ENCODE peak calls at places on chromosomes 13 and 19, in seven cellular contexts. T, P, J, M, N, Z and G are unnamed samples.

GRCh38 chr19:50500060-50500752 is 10.8 kb downstream of the JOSD2 start:
- DNase-seq in J (no peak), T (no peak), N (no peak), M (no peak), P (no peak), Z (no peak), G (no peak)

GRCh38 chr19:35231956-35232746 is 3.6 kb upstream of the FAM187B start:
- DNase-seq in Z (peak; percentile 68), M (no peak), N (no peak), P (no peak), T (no peak), J (no peak), G (no peak)

GRCh38 chr13:113874579-113875428 is 10.9 kb upstream of the GAS6 start:
- DNase-seq in N (no peak), Z (peak; percentile 80), M (no peak), J (no peak), P (no peak), T (no peak), G (no peak)

GRCh38 chr19:33804021-33804799 is 7.5 kb downstream of the KCTD15 start:
- DNase-seq in T (no peak), N (no peak), P (peak; percentile 50), M (peak; percentile 79), Z (no peak), J (no peak), G (no peak)

GRCh38 chr19:45079063-45079910 is at the start of gene GEMIN7:
- DNase-seq in P (peak; percentile 68), N (peak; percentile 70), M (peak; percentile 59), T (peak; percentile 34), Z (peak; percentile 93), J (peak; percentile 79), G (peak; percentile 29)

GRCh38 chr19:33497151-33497777 is 24.3 kb downstream of the PEPD start:
- DNase-seq in N (no peak), M (no peak), P (no peak), J (no peak), Z (no peak), T (no peak), G (no peak)

GRCh38 chr13:40596484-40596883 is 70.0 kb downstream of the FOXO1 start:
- DNase-seq in T (no peak), J (no peak), Z (no peak), P (no peak), N (no peak), M (no peak), G (no peak)

GRCh38 chr13:47463002-47463401 is 538.1 kb downstream of the SUCLA2 start:
- DNase-seq in J (no peak), Z (no peak), P (no peak), N (no peak), T (no peak), M (no peak), G (no peak)

GRCh38 chr13:20099319-20099718 is 61.5 kb downstream of the GJA3 start:
- DNase-seq in Z (no peak), N (no peak), M (no peak), T (no peak), J (no peak), P (no peak), G (no peak)

GRCh38 chr13:23959231-23959862 is 62.0 kb upstream of the C1QTNF9B start:
- DNase-seq in M (no peak), Z (no peak), T (no peak), J (no peak), N (no peak), P (peak; percentile 33), G (no peak)

GRCh38 chr19:44725251-44725650 is 23.3 kb upstream of the BCL3 start:
- DNase-seq in T (no peak), M (no peak), P (no peak), Z (no peak), J (no peak), N (no peak), G (no peak)

GRCh38 chr13:45278096-45278645 is 62.8 kb downstream of the TPT1 start:
- DNase-seq in Z (no peak), J (no peak), N (no peak), T (no peak), M (no peak), P (no peak), G (no peak)